ENCODE peak calls at places on chromosomes 6 and 20, in eight cellular contexts. A is activated CD4-positive, alpha-beta memory T cell treated with anti-CD3 and anti-CD28 coated beads, Interleukin-2, amount 10 ng/mL, durations not matched to agents 7 days and 5 days; K is activated T-cell treated with anti-CD3 and anti-CD28 coated beads for 4 hours; H is NCI-H82; V is KBM-7; D is GOT3; G is AG09319; F is anterior cingulate cortex. U is an unnamed sample.

GRCh38 chr6:24139639-24140038 is 13.6 kb downstream of the NRSN1 start:
- DNase-seq in A (no peak), K (no peak), H (no peak), V (no peak), D (no peak), G (no peak), F (no peak), U (no peak)

GRCh38 chr6:27040244-27041042 is 207.1 kb upstream of the PRSS16 start:
- DNase-seq in A (no peak), K (no peak), H (no peak), V (no peak), D (no peak), G (no peak), F (no peak), U (no peak)

GRCh38 chr6:156183678-156184077 is 593.5 kb upstream of the ARID1B start:
- DNase-seq in A (no peak), K (no peak), H (peak; percentile 29), V (no peak), D (no peak), G (no peak), F (no peak), U (no peak)

GRCh38 chr6:155050311-155050710 is 55.2 kb downstream of the TIAM2 start:
- DNase-seq in A (peak; percentile 37), K (no peak), H (no peak), V (no peak), D (no peak), G (no peak), F (no peak), U (peak; percentile 43)

GRCh38 chr6:3804981-3805380 is 44.2 kb upstream of the FAM50B start:
- DNase-seq in A (no peak), K (no peak), H (no peak), V (no peak), D (no peak), G (no peak), F (no peak), U (no peak)

GRCh38 chr20:9838035-9838377 is 870 bp downstream of the PAK5 start:
- DNase-seq in A (no peak), K (no peak), H (no peak), V (no peak), D (no peak), G (no peak), F (no peak), U (no peak)

GRCh38 chr6:41199427-41200246 is 1.3 kb downstream of the TREML2 start:
- DNase-seq in A (peak; percentile 41), K (no peak), H (no peak), V (no peak), D (no peak), G (no peak), F (no peak), U (no peak)

GRCh38 chr6:45746046-45746445 is 269.6 kb downstream of the CLIC5 start:
- DNase-seq in A (no peak), K (no peak), H (peak; percentile 7), V (no peak), D (no peak), G (no peak), F (no peak), U (peak; percentile 44)

GRCh38 chr6:80174931-80175572 is 68.6 kb downstream of the BCKDHB start:
- DNase-seq in A (no peak), K (no peak), H (no peak), V (peak; percentile 63), D (no peak), G (peak; percentile 19), F (no peak), U (peak; percentile 31)

GRCh38 chr6:138086573-138087196 is 20.5 kb downstream of the PERP start:
- DNase-seq in A (no peak), K (no peak), H (peak; percentile 43), V (no peak), D (no peak), G (no peak), F (no peak), U (no peak)